ENCODE peak calls at places on chromosomes 1 and 21, in eight cellular contexts. O is CD8-positive, alpha-beta memory T cell; Z is CD8-positive, alpha-beta T cell; X is heart left ventricle; B is Peyer's patch; I is GM23248; L is lower lobe of right lung; W is psoas muscle. H is an unnamed sample.

GRCh38 chr1:14945132-14946010 is 208.2 kb upstream of the TMEM51 start:
- DNase-seq in O (no peak), Z (no peak), X (peak; percentile 68), B (no peak), I (peak; percentile 89), L (no peak), W (peak; percentile 60), H (peak; percentile 49)

GRCh38 chr21:38488640-38489282 is 9.5 kb downstream of the ERG start:
- DNase-seq in O (no peak), Z (no peak), X (no peak), B (no peak), I (no peak), L (no peak), W (no peak), H (no peak)

GRCh38 chr1:246838118-246838456 is 93.7 kb downstream of the AHCTF1 start:
- DNase-seq in O (no peak), Z (no peak), X (no peak), B (no peak), I (no peak), L (no peak), W (no peak), H (no peak)

GRCh38 chr1:202625416-202626360 is 84.6 kb downstream of the SYT2 start:
- DNase-seq in O (peak; percentile 44), Z (peak; percentile 58), X (peak; percentile 77), B (peak; percentile 54), I (peak; percentile 85), L (peak; percentile 77), W (peak; percentile 73), H (peak; percentile 72)

GRCh38 chr1:93768380-93768863 is 86.8 kb upstream of the BCAR3 start:
- DNase-seq in O (no peak), Z (no peak), X (no peak), B (no peak), I (no peak), L (no peak), W (no peak), H (no peak)

GRCh38 chr21:37451446-37451845 is 84.9 kb downstream of the DYRK1A start:
- DNase-seq in O (no peak), Z (no peak), X (no peak), B (no peak), I (no peak), L (no peak), W (no peak), H (no peak)

GRCh38 chr1:110309139-110309538 is 30.0 kb upstream of the RBM15 start:
- DNase-seq in O (no peak), Z (no peak), X (no peak), B (no peak), I (peak; percentile 81), L (no peak), W (no peak), H (no peak)

GRCh38 chr1:91583326-91583755 is 82.7 kb downstream of the CDC7 start:
- DNase-seq in O (no peak), Z (no peak), X (no peak), B (no peak), I (peak; percentile 86), L (no peak), W (no peak), H (no peak)

GRCh38 chr21:45403133-45403824 is 1.7 kb upstream of the COL18A1 start:
- DNase-seq in O (no peak), Z (no peak), X (peak; percentile 22), B (no peak), I (no peak), L (peak; percentile 24), W (peak; percentile 7), H (peak; percentile 10)

GRCh38 chr21:31873275-31873695 is 465 bp downstream of the HUNK start:
- DNase-seq in O (no peak), Z (no peak), X (no peak), B (no peak), I (no peak), L (no peak), W (peak; percentile 28), H (no peak)

GRCh38 chr1:160007577-160008200 is 24.1 kb downstream of the PIGM start:
- DNase-seq in O (peak; percentile 43), Z (no peak), X (no peak), B (no peak), I (peak; percentile 30), L (no peak), W (no peak), H (no peak)

GRCh38 chr1:9394010-9394409 is 101.3 kb downstream of the SPSB1 start:
- DNase-seq in O (no peak), Z (no peak), X (no peak), B (no peak), I (no peak), L (no peak), W (no peak), H (no peak)

GRCh38 chr1:12315126-12315525 is 85.3 kb downstream of the VPS13D start:
- DNase-seq in O (no peak), Z (no peak), X (no peak), B (no peak), I (peak; percentile 41), L (no peak), W (no peak), H (no peak)

GRCh38 chr1:12305377-12305776 is 75.5 kb downstream of the VPS13D start:
- DNase-seq in O (no peak), Z (no peak), X (no peak), B (no peak), I (no peak), L (no peak), W (no peak), H (no peak)

GRCh38 chr1:12314328-12314903 is 84.6 kb downstream of the VPS13D start:
- DNase-seq in O (peak; percentile 13), Z (no peak), X (no peak), B (no peak), I (peak; percentile 56), L (no peak), W (no peak), H (no peak)

GRCh38 chr1:12309783-12310742 is 80.2 kb downstream of the VPS13D start:
- DNase-seq in O (no peak), Z (no peak), X (peak; percentile 41), B (no peak), I (peak; percentile 13), L (no peak), W (no peak), H (no peak)
- H3K36me3 ChIP-seq in O (peaks cover 63% of the 10 kb centered on the region), Z (peaks cover 47% of the 10 kb centered on the region), X (peaks cover 13% of the 10 kb centered on the region), B (no peaks in the 10 kb centered on the region), I (peaks cover 40% of the 10 kb centered on the region), L (peaks cover 94% of the 10 kb centered on the region), W (peaks cover 84% of the 10 kb centered on the region), H (peaks cover 90% of the 10 kb centered on the region)

GRCh38 chr1:150551784-150552691 is 2.8 kb downstream of the ADAMTSL4 start:
- DNase-seq in O (no peak), Z (no peak), X (peak; percentile 91), B (peak; percentile 51), I (peak; percentile 96), L (peak; percentile 92), W (peak; percentile 91), H (peak; percentile 86)
- H3K27ac ChIP-seq in O (peak overlapping the region; percentile 41), Z (no peak overlapping the region), X (peak overlapping the region; percentile 87), B (peak overlapping the region; percentile 82), I (peak overlapping the region; percentile 86), L (peak overlapping the region; percentile 85), W (peak overlapping the region; percentile 78), H (peak overlapping the region; percentile 93)

GRCh38 chr1:201356236-201356635 is 21.2 kb downstream of the TNNT2 start:
- DNase-seq in O (no peak), Z (no peak), X (peak; percentile 38), B (no peak), I (no peak), L (peak; percentile 13), W (no peak), H (peak; percentile 12)
- H3K9me3 ChIP-seq in O (no peaks in the 10 kb centered on the region), Z (no peaks in the 10 kb centered on the region), X (no peaks in the 10 kb centered on the region), B (no peaks in the 10 kb centered on the region), I (no peaks in the 10 kb centered on the region), L (no peaks in the 10 kb centered on the region), W (no peaks in the 10 kb centered on the region), H (no peaks in the 10 kb centered on the region)

DNA sequence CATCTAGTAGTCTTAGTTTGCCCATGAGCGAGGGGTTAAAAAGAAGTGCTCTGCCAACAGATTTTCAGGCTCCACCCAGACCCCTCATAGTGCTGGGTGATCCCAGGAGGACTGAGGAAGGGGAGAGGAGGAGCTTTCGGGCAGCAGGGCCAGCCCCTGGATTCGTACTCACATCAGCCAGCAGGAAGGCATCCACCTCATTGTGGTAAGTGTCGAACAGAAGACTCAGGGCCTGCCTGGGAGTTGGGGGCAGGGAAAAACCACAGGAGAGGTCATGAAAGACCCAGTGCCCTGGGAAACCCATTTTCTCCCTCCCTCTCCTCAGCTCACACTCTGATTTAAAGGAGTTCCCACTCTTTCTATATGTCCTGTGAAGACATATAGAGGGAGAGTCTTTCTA is 34.9 kb downstream of the PIK3C2B start:
- DNase-seq in O (no peak), Z (no peak), X (no peak), B (no peak), I (no peak), L (no peak), W (no peak), H (no peak)
- H3K36me3 ChIP-seq in O (no peaks in the 10 kb centered on the region), Z (peaks cover 8% of the 10 kb centered on the region), X (peaks cover 3% of the 10 kb centered on the region), B (no peaks in the 10 kb centered on the region), I (no peaks in the 10 kb centered on the region), L (peaks cover 73% of the 10 kb centered on the region), W (peaks cover 66% of the 10 kb centered on the region), H (peaks cover 72% of the 10 kb centered on the region)

GRCh38 chr1:6447016-6447817 is 18.8 kb downstream of the TNFRSF25 start:
- DNase-seq in O (no peak), Z (no peak), X (no peak), B (no peak), I (no peak), L (no peak), W (no peak), H (no peak)

GRCh38 chr1:6448749-6449631 is 17.0 kb downstream of the TNFRSF25 start:
- DNase-seq in O (no peak), Z (peak; percentile 27), X (no peak), B (no peak), I (peak; percentile 51), L (no peak), W (no peak), H (no peak)

GRCh38 chr1:6450943-6451373 is 15.0 kb downstream of the TNFRSF25 start:
- DNase-seq in O (no peak), Z (no peak), X (no peak), B (no peak), I (no peak), L (no peak), W (no peak), H (no peak)

GRCh38 chr1:6447818-6448748 is 17.9 kb downstream of the TNFRSF25 start:
- DNase-seq in O (peak; percentile 69), Z (peak; percentile 52), X (no peak), B (peak; percentile 40), I (no peak), L (no peak), W (no peak), H (no peak)

DNA sequence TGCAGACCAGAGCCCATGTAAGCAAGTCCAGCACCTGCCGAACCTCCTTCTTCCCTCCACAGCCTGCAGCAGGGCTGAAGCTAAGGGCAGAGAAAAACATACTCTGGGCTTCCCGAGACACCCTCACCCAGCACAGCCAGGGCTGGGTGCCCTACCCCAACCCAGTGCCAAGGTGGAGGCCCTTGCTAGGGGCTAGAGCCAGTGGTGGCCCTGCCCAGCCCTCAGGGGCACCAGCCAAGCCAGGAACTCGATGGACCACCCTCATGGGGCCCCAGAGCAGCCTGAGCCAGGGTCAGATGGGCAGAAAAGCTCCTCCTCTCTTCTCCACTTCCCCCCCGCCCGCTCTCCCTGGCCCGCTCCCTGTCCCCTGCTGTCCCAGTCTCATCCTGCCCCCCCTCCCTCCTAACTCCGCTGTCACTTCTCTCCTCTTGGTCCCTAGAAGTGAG is 15.9 kb downstream of the TNFRSF25 start:
- DNase-seq in O (no peak), Z (no peak), X (no peak), B (no peak), I (no peak), L (no peak), W (no peak), H (no peak)
- H3K27ac ChIP-seq in O (no peak overlapping the region), Z (no peak overlapping the region), X (no peak overlapping the region), B (peak overlapping the region; percentile 81), I (no peak overlapping the region), L (no peak overlapping the region), W (no peak overlapping the region), H (no peak overlapping the region)

H was measured in left ventricle myocardium inferior.